ENCODE peak calls at places on chromosomes 1 and 21, in seven cellular contexts. One of them, this sample, is unnamed.

GRCh38 chr1:66598670-66599069 is 64.7 kb downstream of the SGIP1 start:
- DNase-seq in GM23248: peak; percentile 82
- DNase-seq in PC-9: no peak
- DNase-seq in SK-N-SH: no peak
- DNase-seq in PC-3: peak; percentile 47
- DNase-seq in hepatocyte: no peak
- DNase-seq in OCI-LY7: no peak
- DNase-seq in this sample: no peak

GRCh38 chr1:230327892-230328284 is 98.2 kb downstream of the PGBD5 start:
- DNase-seq in GM23248: no peak
- DNase-seq in PC-9: no peak
- DNase-seq in SK-N-SH: no peak
- DNase-seq in PC-3: peak; percentile 87
- DNase-seq in hepatocyte: no peak
- DNase-seq in OCI-LY7: no peak
- DNase-seq in this sample: no peak

GRCh38 chr1:30735124-30735523 is 11.7 kb upstream of the MATN1 start:
- DNase-seq in GM23248: no peak
- DNase-seq in PC-9: no peak
- DNase-seq in SK-N-SH: no peak
- DNase-seq in PC-3: no peak
- DNase-seq in hepatocyte: no peak
- DNase-seq in OCI-LY7: no peak
- DNase-seq in this sample: no peak

GRCh38 chr1:54600947-54601725 is 22.2 kb downstream of the FAM151A start:
- DNase-seq in GM23248: no peak
- DNase-seq in PC-9: no peak
- DNase-seq in SK-N-SH: no peak
- DNase-seq in PC-3: no peak
- DNase-seq in hepatocyte: no peak
- DNase-seq in OCI-LY7: no peak
- DNase-seq in this sample: no peak

GRCh38 chr1:39509360-39510009 is 18.0 kb downstream of the BMP8A start:
- DNase-seq in GM23248: no peak
- DNase-seq in PC-9: no peak
- DNase-seq in SK-N-SH: no peak
- DNase-seq in PC-3: no peak
- DNase-seq in hepatocyte: no peak
- DNase-seq in OCI-LY7: peak; percentile 71
- DNase-seq in this sample: peak; percentile 28

GRCh38 chr1:172154571-172154970 is 265.9 kb upstream of the C1orf105 start:
- DNase-seq in GM23248: peak; percentile 89
- DNase-seq in PC-9: no peak
- DNase-seq in SK-N-SH: no peak
- DNase-seq in PC-3: peak; percentile 90
- DNase-seq in hepatocyte: no peak
- DNase-seq in OCI-LY7: no peak
- DNase-seq in this sample: no peak

GRCh38 chr21:42112857-42113256 is 41.7 kb downstream of the UMODL1 start:
- DNase-seq in GM23248: peak; percentile 17
- DNase-seq in PC-9: no peak
- DNase-seq in SK-N-SH: no peak
- DNase-seq in PC-3: peak; percentile 53
- DNase-seq in hepatocyte: peak; percentile 54
- DNase-seq in OCI-LY7: no peak
- DNase-seq in this sample: no peak

GRCh38 chr1:39102537-39103320 is 76.6 kb downstream of the NDUFS5 start:
- DNase-seq in GM23248: peak; percentile 87
- DNase-seq in PC-9: peak; percentile 64
- DNase-seq in SK-N-SH: peak; percentile 79
- DNase-seq in PC-3: peak; percentile 75
- DNase-seq in hepatocyte: peak; percentile 78
- DNase-seq in OCI-LY7: peak; percentile 80
- DNase-seq in this sample: peak; percentile 87

GRCh38 chr1:112298558-112298957 is 97.5 kb upstream of the CTTNBP2NL start:
- DNase-seq in GM23248: peak; percentile 68
- DNase-seq in PC-9: peak; percentile 52
- DNase-seq in SK-N-SH: peak; percentile 42
- DNase-seq in PC-3: peak; percentile 73
- DNase-seq in hepatocyte: peak; percentile 54
- DNase-seq in OCI-LY7: peak; percentile 29
- DNase-seq in this sample: peak; percentile 88

GRCh38 chr1:204357551-204357950 is 2.2 kb downstream of the PLEKHA6 start:
- DNase-seq in GM23248: no peak
- DNase-seq in PC-9: no peak
- DNase-seq in SK-N-SH: peak; percentile 33
- DNase-seq in PC-3: no peak
- DNase-seq in hepatocyte: no peak
- DNase-seq in OCI-LY7: no peak
- DNase-seq in this sample: peak; percentile 53

GRCh38 chr1:66480162-66480561 is 53.8 kb upstream of the SGIP1 start:
- DNase-seq in GM23248: no peak
- DNase-seq in PC-9: no peak
- DNase-seq in SK-N-SH: peak; percentile 23
- DNase-seq in PC-3: no peak
- DNase-seq in hepatocyte: no peak
- DNase-seq in OCI-LY7: no peak
- DNase-seq in this sample: no peak

GRCh38 chr1:223007250-223007649 is 135.8 kb downstream of the TLR5 start:
- DNase-seq in GM23248: no peak
- DNase-seq in PC-9: no peak
- DNase-seq in SK-N-SH: no peak
- DNase-seq in PC-3: no peak
- DNase-seq in hepatocyte: no peak
- DNase-seq in OCI-LY7: no peak
- DNase-seq in this sample: no peak

GRCh38 chr1:222896630-222897526 is 82.0 kb downstream of the DISP1 start:
- DNase-seq in GM23248: peak; percentile 61
- DNase-seq in PC-9: no peak
- DNase-seq in SK-N-SH: no peak
- DNase-seq in PC-3: peak; percentile 51
- DNase-seq in hepatocyte: no peak
- DNase-seq in OCI-LY7: no peak
- DNase-seq in this sample: no peak

GRCh38 chr21:38712076-38712475 is 93.7 kb upstream of the ETS2 start:
- DNase-seq in GM23248: peak; percentile 63
- DNase-seq in PC-9: no peak
- DNase-seq in SK-N-SH: peak; percentile 36
- DNase-seq in PC-3: peak; percentile 72
- DNase-seq in hepatocyte: peak; percentile 59
- DNase-seq in OCI-LY7: peak; percentile 22
- DNase-seq in this sample: peak; percentile 77

GRCh38 chr1:221869759-221870158 is 127.9 kb upstream of the DUSP10 start:
- DNase-seq in GM23248: peak; percentile 88
- DNase-seq in PC-9: no peak
- DNase-seq in SK-N-SH: no peak
- DNase-seq in PC-3: peak; percentile 58
- DNase-seq in hepatocyte: no peak
- DNase-seq in OCI-LY7: no peak
- DNase-seq in this sample: no peak

GRCh38 chr1:8629241-8630091 is 188.0 kb downstream of the RERE start:
- DNase-seq in GM23248: peak; percentile 70
- DNase-seq in PC-9: no peak
- DNase-seq in SK-N-SH: no peak
- DNase-seq in PC-3: no peak
- DNase-seq in hepatocyte: no peak
- DNase-seq in OCI-LY7: peak; percentile 26
- DNase-seq in this sample: no peak

GRCh38 chr1:86389315-86389714 is 6.8 kb downstream of the ODF2L start:
- DNase-seq in GM23248: no peak
- DNase-seq in PC-9: no peak
- DNase-seq in SK-N-SH: no peak
- DNase-seq in PC-3: no peak
- DNase-seq in hepatocyte: no peak
- DNase-seq in OCI-LY7: no peak
- DNase-seq in this sample: no peak

GRCh38 chr21:38351961-38352521 is 95.2 kb downstream of the KCNJ15 start:
- DNase-seq in GM23248: peak; percentile 91
- DNase-seq in PC-9: no peak
- DNase-seq in SK-N-SH: no peak
- DNase-seq in PC-3: peak; percentile 67
- DNase-seq in hepatocyte: no peak
- DNase-seq in OCI-LY7: no peak
- DNase-seq in this sample: peak; percentile 45

GRCh38 chr21:46142581-46143473 is 12.6 kb downstream of the FTCD start:
- DNase-seq in GM23248: no peak
- DNase-seq in PC-9: no peak
- DNase-seq in SK-N-SH: no peak
- DNase-seq in PC-3: no peak
- DNase-seq in hepatocyte: no peak
- DNase-seq in OCI-LY7: no peak
- DNase-seq in this sample: no peak

GRCh38 chr1:154478013-154478412 is 24.0 kb upstream of the TDRD10 start:
- DNase-seq in GM23248: no peak
- DNase-seq in PC-9: no peak
- DNase-seq in SK-N-SH: no peak
- DNase-seq in PC-3: no peak
- DNase-seq in hepatocyte: no peak
- DNase-seq in OCI-LY7: no peak
- DNase-seq in this sample: no peak

GRCh38 chr1:154479764-154480421 is 22.1 kb upstream of the TDRD10 start:
- DNase-seq in GM23248: peak; percentile 83
- DNase-seq in PC-9: peak; percentile 71
- DNase-seq in SK-N-SH: peak; percentile 84
- DNase-seq in PC-3: peak; percentile 98
- DNase-seq in hepatocyte: peak; percentile 87
- DNase-seq in OCI-LY7: peak; percentile 78
- DNase-seq in this sample: peak; percentile 81

GRCh38 chr1:154478639-154479038 is 23.4 kb upstream of the TDRD10 start:
- DNase-seq in GM23248: peak; percentile 45
- DNase-seq in PC-9: peak; percentile 51
- DNase-seq in SK-N-SH: no peak
- DNase-seq in PC-3: peak; percentile 73
- DNase-seq in hepatocyte: peak; percentile 37
- DNase-seq in OCI-LY7: peak; percentile 79
- DNase-seq in this sample: peak; percentile 52

GRCh38 chr1:154483941-154484803 is 17.8 kb upstream of the TDRD10 start:
- DNase-seq in GM23248: peak; percentile 35
- DNase-seq in PC-9: peak; percentile 83
- DNase-seq in SK-N-SH: no peak
- DNase-seq in PC-3: peak; percentile 61
- DNase-seq in hepatocyte: peak; percentile 28
- DNase-seq in OCI-LY7: no peak
- DNase-seq in this sample: no peak

DNA sequence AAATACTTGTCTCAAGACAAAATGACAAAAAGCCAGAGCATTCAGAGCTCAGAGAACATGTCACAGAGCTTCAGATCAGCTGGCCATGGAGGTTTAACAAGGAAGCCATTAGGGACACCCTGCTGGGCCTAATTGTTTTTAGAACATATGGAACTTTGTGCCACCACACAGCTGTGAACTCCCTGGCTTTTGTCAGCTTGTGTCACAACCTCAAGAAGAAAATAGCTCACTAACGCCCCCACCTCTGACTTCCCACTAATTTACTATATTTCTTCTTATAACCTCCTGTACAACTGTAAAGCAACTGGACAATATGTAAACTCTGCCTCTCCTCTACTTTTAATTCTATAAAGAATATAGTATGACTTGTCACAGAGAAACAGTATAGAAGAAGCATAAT is 21.0 kb upstream of the TDRD10 start:
- DNase-seq in GM23248: no peak
- DNase-seq in PC-9: no peak
- DNase-seq in SK-N-SH: peak; percentile 46
- DNase-seq in PC-3: no peak
- DNase-seq in hepatocyte: no peak
- DNase-seq in OCI-LY7: no peak
- DNase-seq in this sample: peak; percentile 47
- H3K9me2 ChIP-seq in GM23248: no peaks in the 10 kb centered on the region
- H3K9me2 ChIP-seq in PC-9: no peaks in the 10 kb centered on the region
- H3K9me2 ChIP-seq in SK-N-SH: no peaks in the 10 kb centered on the region
- H3K9me2 ChIP-seq in PC-3: no peaks in the 10 kb centered on the region
- H3K9me2 ChIP-seq in hepatocyte: no peaks in the 10 kb centered on the region
- H3K9me2 ChIP-seq in OCI-LY7: no peaks in the 10 kb centered on the region
- H3K9me2 ChIP-seq in this sample: no peaks in the 10 kb centered on the region

GRCh38 chr1:70043806-70044205 is 161.6 kb downstream of the LRRC40 start:
- DNase-seq in GM23248: peak; percentile 63
- DNase-seq in PC-9: no peak
- DNase-seq in SK-N-SH: no peak
- DNase-seq in PC-3: peak; percentile 60
- DNase-seq in hepatocyte: peak; percentile 17
- DNase-seq in OCI-LY7: no peak
- DNase-seq in this sample: peak; percentile 13
- H3K9me2 ChIP-seq in GM23248: no peaks in the 10 kb centered on the region
- H3K9me2 ChIP-seq in PC-9: peaks cover 9% of the 10 kb centered on the region
- H3K9me2 ChIP-seq in SK-N-SH: no peaks in the 10 kb centered on the region
- H3K9me2 ChIP-seq in PC-3: no peaks in the 10 kb centered on the region
- H3K9me2 ChIP-seq in hepatocyte: no peaks in the 10 kb centered on the region
- H3K9me2 ChIP-seq in OCI-LY7: no peaks in the 10 kb centered on the region
- H3K9me2 ChIP-seq in this sample: no peaks in the 10 kb centered on the region

DNA sequence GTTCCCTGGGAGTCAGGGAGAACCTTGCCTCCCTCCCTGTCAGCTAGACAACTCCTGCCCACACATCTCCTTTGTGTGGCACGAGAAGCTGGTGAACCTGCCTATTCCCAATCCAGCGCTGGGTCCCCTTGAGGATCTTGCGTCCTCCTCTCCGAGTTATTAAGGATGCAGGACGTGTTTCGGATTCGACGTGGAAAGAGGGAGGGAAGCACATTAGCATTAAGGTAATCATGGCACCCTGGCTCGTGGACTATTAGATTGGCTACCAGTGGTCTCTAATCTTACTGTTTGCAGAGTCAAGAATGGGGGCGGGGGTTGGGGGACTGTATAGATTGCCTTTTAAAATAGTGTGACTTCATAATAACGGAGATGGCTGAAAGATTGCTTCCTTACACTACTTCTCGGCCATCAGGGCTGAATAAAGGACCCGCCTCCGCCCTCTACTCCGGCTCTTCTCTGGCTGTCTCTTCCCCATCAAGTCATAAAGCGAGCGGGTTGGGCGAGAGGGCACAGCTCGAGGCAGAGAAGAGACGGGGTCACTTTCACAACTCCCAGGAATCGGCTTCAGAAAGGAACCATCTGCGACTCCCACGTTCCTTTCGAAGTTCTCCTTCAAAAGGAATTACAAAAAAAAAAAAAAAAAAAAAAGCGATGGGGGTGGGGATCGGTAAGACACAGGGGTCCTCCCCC is 1.7 kb downstream of the LRRC7 start:
- DNase-seq in GM23248: no peak
- DNase-seq in PC-9: no peak
- DNase-seq in SK-N-SH: peak; percentile 13
- DNase-seq in PC-3: no peak
- DNase-seq in hepatocyte: no peak
- DNase-seq in OCI-LY7: no peak
- DNase-seq in this sample: peak; percentile 47
- H3K9me2 ChIP-seq in GM23248: no peaks in the 10 kb centered on the region
- H3K9me2 ChIP-seq in PC-9: no peaks in the 10 kb centered on the region
- H3K9me2 ChIP-seq in SK-N-SH: no peaks in the 10 kb centered on the region
- H3K9me2 ChIP-seq in PC-3: no peaks in the 10 kb centered on the region
- H3K9me2 ChIP-seq in hepatocyte: no peaks in the 10 kb centered on the region
- H3K9me2 ChIP-seq in OCI-LY7: no peaks in the 10 kb centered on the region
- H3K9me2 ChIP-seq in this sample: no peaks in the 10 kb centered on the region

DNA sequence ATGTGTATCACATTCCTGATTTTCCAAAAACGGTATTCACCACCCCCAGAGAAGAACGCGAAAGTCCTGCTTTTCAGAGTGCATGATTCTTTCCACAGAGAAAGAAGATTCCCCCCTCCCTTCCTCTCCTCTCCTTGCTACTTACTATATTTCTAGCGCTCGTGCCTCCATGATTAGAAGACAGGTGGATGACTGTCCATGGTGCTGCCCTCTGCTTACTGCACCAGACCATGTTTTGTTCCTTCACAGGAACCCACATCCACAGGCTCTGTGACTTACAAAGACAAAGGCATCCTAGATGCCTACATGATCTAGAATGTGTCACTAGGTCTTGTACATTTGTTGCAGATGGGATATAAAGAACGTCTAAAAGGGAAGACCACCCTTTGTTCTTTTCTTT is 49.1 kb upstream of the ZNF648 start:
- DNase-seq in GM23248: no peak
- DNase-seq in PC-9: no peak
- DNase-seq in SK-N-SH: no peak
- DNase-seq in PC-3: no peak
- DNase-seq in hepatocyte: no peak
- DNase-seq in OCI-LY7: no peak
- DNase-seq in this sample: no peak
- H3K9me2 ChIP-seq in GM23248: no peaks in the 10 kb centered on the region
- H3K9me2 ChIP-seq in PC-9: no peaks in the 10 kb centered on the region
- H3K9me2 ChIP-seq in SK-N-SH: no peaks in the 10 kb centered on the region
- H3K9me2 ChIP-seq in PC-3: no peaks in the 10 kb centered on the region
- H3K9me2 ChIP-seq in hepatocyte: no peaks in the 10 kb centered on the region
- H3K9me2 ChIP-seq in OCI-LY7: no peaks in the 10 kb centered on the region
- H3K9me2 ChIP-seq in this sample: peaks cover 9% of the 10 kb centered on the region

This sample was measured in GM23338.